ENCODE peak calls at places on chromosome 6, in seven cellular contexts. H is tibial artery; Z is CD8-positive, alpha-beta T cell; U is CD8-positive, alpha-beta memory T cell; C is hepatocyte; L is heart right ventricle; Q is prostate gland. A is an unnamed sample. For H3K4me1, the result is how much of the 10 kb centered on the place peaks cover.

GRCh38 chr6:144725731-144726522 is 440.8 kb downstream of the UTRN start:
- DNase-seq in C (no peak), H (no peak), Z (no peak), Q (peak), L (no peak), U (no peak), A (no peak)

GRCh38 chr6:72464791-72465691 is 156.8 kb upstream of the KCNQ5 start:
- DNase-seq in C (peak), Q (no peak), Z (no peak), L (no peak), H (no peak), U (no peak), A (no peak)

GRCh38 chr6:107807186-107807585 is 16.9 kb downstream of the SCML4 start:
- DNase-seq in L (no peak), C (no peak), Z (no peak), U (no peak), H (no peak), Q (no peak), A (no peak)

GRCh38 chr6:56637640-56638039 is 5.0 kb downstream of the DST start:
- DNase-seq in Z (no peak), U (no peak), L (no peak), H (no peak), C (peak), Q (peak), A (no peak)

GRCh38 chr6:28900577-28901266 is 23.1 kb downstream of the TRIM27 start:
- DNase-seq in H (no peak), U (no peak), Z (no peak), Q (no peak), C (no peak), L (no peak), A (no peak)

GRCh38 chr6:20200761-20201160 is 11.5 kb downstream of the MBOAT1 start:
- DNase-seq in Q (no peak), L (no peak), U (no peak), Z (no peak), H (no peak), C (no peak), A (peak)

GRCh38 chr6:80548496-80548895 is 442.0 kb downstream of the BCKDHB start:
- DNase-seq in Q (no peak), U (no peak), Z (no peak), C (no peak), L (no peak), H (no peak), A (no peak)

GRCh38 chr6:108463789-108464188 is 96.9 kb upstream of the FOXO3 start:
- DNase-seq in L (no peak), H (no peak), Q (no peak), U (no peak), C (peak), Z (no peak), A (no peak)

GRCh38 chr6:431986-432385 is 40.4 kb downstream of the IRF4 start:
- DNase-seq in Z (no peak), C (no peak), U (no peak), H (no peak), Q (no peak), L (no peak), A (no peak)

GRCh38 chr6:163960128-163960527 is 545.6 kb downstream of the QKI start:
- DNase-seq in C (no peak), Z (no peak), H (no peak), U (no peak), L (no peak), Q (no peak), A (no peak)

GRCh38 chr6:39495640-39496039 is 173.1 kb upstream of the KCNK16 start:
- DNase-seq in H (no peak), Z (no peak), U (no peak), C (no peak), Q (no peak), L (no peak), A (no peak)
- H3K4me1 ChIP-seq in H (under half), Z (under half), U (under half), C (under half), Q (under half), L (under half), A (under half)

GRCh38 chr6:16737389-16737788 is 23.9 kb downstream of the ATXN1 start:
- DNase-seq in U (no peak), Q (no peak), H (no peak), L (no peak), C (no peak), Z (no peak), A (no peak)
- H3K4me1 ChIP-seq in U (under half), Q (under half), H (half or more), L (half or more), C (under half), Z (under half), A (under half)

GRCh38 chr6:34227656-34228421 is 8.8 kb upstream of the HMGA1 start:
- DNase-seq in L (no peak), Q (no peak), Z (no peak), H (no peak), C (no peak), U (no peak), A (no peak)
- H3K4me1 ChIP-seq in L (under half), Q (under half), Z (under half), H (under half), C (under half), U (under half), A (under half)

GRCh38 chr6:125795301-125795700 is 4.5 kb downstream of the NCOA7 start:
- DNase-seq in L (no peak), U (no peak), Q (no peak), C (no peak), Z (no peak), H (no peak), A (no peak)

GRCh38 chr6:125802383-125802782 is 11.6 kb downstream of the NCOA7 start:
- DNase-seq in U (no peak), H (no peak), Z (no peak), Q (no peak), L (no peak), C (no peak), A (no peak)

GRCh38 chr6:125797934-125798444 is 7.2 kb downstream of the NCOA7 start:
- DNase-seq in Q (no peak), C (no peak), H (no peak), L (no peak), U (no peak), Z (no peak), A (no peak)

GRCh38 chr6:125797120-125797933 is 6.6 kb downstream of the NCOA7 start:
- DNase-seq in Q (no peak), H (no peak), U (no peak), L (no peak), Z (no peak), C (no peak), A (no peak)

GRCh38 chr6:125798734-125799510 is 8.2 kb downstream of the NCOA7 start:
- DNase-seq in U (no peak), L (no peak), Z (no peak), C (no peak), H (no peak), Q (no peak), A (no peak)
- H3K4me1 ChIP-seq in U (under half), L (under half), Z (under half), C (under half), H (under half), Q (under half), A (under half)

DNA sequence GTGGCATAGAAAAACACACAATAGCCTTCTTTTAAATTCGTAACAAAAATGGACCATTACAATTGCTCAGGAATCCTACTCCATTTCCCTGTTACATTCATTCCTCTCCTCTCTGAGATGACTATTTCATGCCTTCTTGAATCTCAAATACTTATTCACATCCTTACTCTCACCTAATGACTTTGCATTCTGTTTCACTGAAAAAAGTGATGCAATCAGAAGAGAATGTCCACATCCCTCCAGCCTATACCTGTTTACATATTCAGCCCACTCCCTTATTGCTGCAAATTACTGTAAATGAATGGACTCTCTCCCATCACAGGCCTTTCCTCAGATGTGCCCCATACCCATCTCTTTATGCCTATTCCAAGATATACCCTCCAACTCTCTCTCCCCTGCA is 8.6 kb downstream of the TAAR1 start:
- DNase-seq in U (no peak), Z (no peak), C (no peak), Q (no peak), L (no peak), H (no peak), A (no peak)
- H3K4me1 ChIP-seq in U (under half), Z (under half), C (under half), Q (under half), L (under half), H (under half), A (under half)

GRCh38 chr6:119308994-119309657 is 40.4 kb downstream of the MAN1A1 start:
- DNase-seq in Z (no peak), H (no peak), C (no peak), L (no peak), Q (no peak), U (no peak), A (no peak)
- H3K4me1 ChIP-seq in Z (under half), H (under half), C (under half), L (under half), Q (under half), U (under half), A (under half)

GRCh38 chr6:1795923-1796322 is 186.2 kb downstream of the FOXC1 start:
- DNase-seq in Z (no peak), L (no peak), Q (no peak), C (no peak), H (no peak), U (no peak), A (no peak)
- H3K4me1 ChIP-seq in Z (under half), L (under half), Q (under half), C (under half), H (under half), U (under half), A (under half)

GRCh38 chr6:53143710-53144109 is 4.9 kb downstream of the GCM1 start:
- DNase-seq in H (no peak), U (no peak), L (no peak), Z (no peak), Q (no peak), C (no peak), A (no peak)
- H3K4me1 ChIP-seq in H (under half), U (under half), L (under half), Z (under half), Q (under half), C (under half), A (under half)